ENCODE peak calls at places on chromosome 13, in five cellular contexts. F, K, W, N and E are unnamed samples.
A peak's percentile ranks its signal among the peaks of the same experiment; 100 is the strongest.

GRCh38 chr13:47564041-47564440 is 437.0 kb downstream of the SUCLA2 start:
- DNase-seq in F (no peak), K (no peak), W (no peak), N (no peak), E (no peak)

GRCh38 chr13:94708031-94708571 is 4.2 kb downstream of the SOX21 start:
- DNase-seq in F (no peak), K (no peak), W (no peak), N (no peak), E (no peak)

GRCh38 chr13:41139296-41139966 is 6.8 kb upstream of the KBTBD6 start:
- DNase-seq in F (peak; percentile 11), K (no peak), W (no peak), N (no peak), E (no peak)

GRCh38 chr13:43291289-43292055 is 268.1 kb downstream of the DNAJC15 start:
- DNase-seq in F (peak; percentile 27), K (no peak), W (no peak), N (no peak), E (no peak)

GRCh38 chr13:19985219-19985556 is 26.7 kb downstream of the ZMYM2 start:
- DNase-seq in F (no peak), K (no peak), W (no peak), N (no peak), E (no peak)

GRCh38 chr13:45654633-45655349 is 39.3 kb upstream of the ERICH6B start:
- DNase-seq in F (no peak), K (no peak), W (no peak), N (no peak), E (no peak)

GRCh38 chr13:48154671-48155070 is 59.8 kb upstream of the MED4 start:
- DNase-seq in F (no peak), K (no peak), W (no peak), N (no peak), E (no peak)

GRCh38 chr13:44653261-44653660 is 77.1 kb upstream of the TSC22D1 start:
- DNase-seq in F (no peak), K (no peak), W (no peak), N (no peak), E (no peak)

GRCh38 chr13:91398413-91399188 is at the start of gene GPC5:
- DNase-seq in F (peak; percentile 55), K (peak; percentile 69), W (peak; percentile 82), N (no peak), E (peak; percentile 87)

GRCh38 chr13:31437975-31438374 is 238.2 kb downstream of the B3GLCT start:
- DNase-seq in F (no peak), K (no peak), W (no peak), N (no peak), E (no peak)

GRCh38 chr13:74273591-74273990 is 139.4 kb upstream of the KLF12 start:
- DNase-seq in F (no peak), K (no peak), W (no peak), N (no peak), E (no peak)

GRCh38 chr13:107992542-107992941 is 222.8 kb downstream of the LIG4 start:
- DNase-seq in F (no peak), K (no peak), W (no peak), N (no peak), E (no peak)

GRCh38 chr13:44300895-44301638 is 72.6 kb upstream of the SERP2 start:
- DNase-seq in F (peak; percentile 98), K (no peak), W (no peak), N (no peak), E (peak; percentile 62)

GRCh38 chr13:114151031-114151430 is 18.6 kb upstream of the RASA3 start:
- DNase-seq in F (no peak), K (no peak), W (no peak), N (no peak), E (no peak)

GRCh38 chr13:84684048-84684662 is 801.9 kb upstream of the SLITRK1 start:
- DNase-seq in F (no peak), K (no peak), W (no peak), N (no peak), E (no peak)

GRCh38 chr13:45412274-45413049 is 5.7 kb downstream of the SLC25A30 start:
- DNase-seq in F (no peak), K (no peak), W (no peak), N (no peak), E (peak; percentile 16)

GRCh38 chr13:104987621-104988020 is 1547.8 kb downstream of the EFNB2 start:
- DNase-seq in F (no peak), K (no peak), W (no peak), N (no peak), E (no peak)

GRCh38 chr13:61908906-61909305 is 493.3 kb upstream of the PCDH20 start:
- DNase-seq in F (no peak), K (no peak), W (no peak), N (no peak), E (no peak)

GRCh38 chr13:113648218-113648615 is 9.8 kb downstream of the ATP4B start:
- DNase-seq in F (no peak), K (no peak), W (no peak), N (no peak), E (no peak)

GRCh38 chr13:28268800-28269223 is 130.5 kb downstream of the PAN3 start:
- DNase-seq in F (no peak), K (no peak), W (no peak), N (no peak), E (no peak)

GRCh38 chr13:98838776-98839175 is 86.3 kb upstream of the SLC15A1 start:
- DNase-seq in F (no peak), K (no peak), W (no peak), N (no peak), E (no peak)

GRCh38 chr13:52454459-52454824 is 836 bp upstream of the CKAP2 start:
- DNase-seq in F (no peak), K (no peak), W (peak; percentile 45), N (no peak), E (no peak)

GRCh38 chr13:31835932-31836331 is 96.6 kb downstream of the RXFP2 start:
- DNase-seq in F (peak; percentile 13), K (no peak), W (no peak), N (no peak), E (no peak)

GRCh38 chr13:113272791-113273190 is 24.2 kb upstream of the LAMP1 start:
- DNase-seq in F (no peak), K (no peak), W (no peak), N (no peak), E (no peak)

GRCh38 chr13:104592127-104592526 is 1525.9 kb upstream of the SLC10A2 start:
- DNase-seq in F (peak; percentile 96), K (no peak), W (no peak), N (no peak), E (no peak)

GRCh38 chr13:99018418-99019180 is 40.7 kb upstream of the DOCK9 start:
- DNase-seq in F (peak; percentile 23), K (no peak), W (no peak), N (no peak), E (no peak)

GRCh38 chr13:98478134-98479129 is 98.5 kb downstream of the STK24 start:
- DNase-seq in F (peak; percentile 74), K (no peak), W (no peak), N (no peak), E (no peak)

GRCh38 chr13:46982856-46983582 is 86.2 kb upstream of the HTR2A start:
- DNase-seq in F (no peak), K (no peak), W (no peak), N (no peak), E (no peak)

GRCh38 chr13:29583073-29583785 is 12.3 kb downstream of the SLC7A1 start:
- DNase-seq in F (peak; percentile 90), K (no peak), W (peak; percentile 67), N (no peak), E (no peak)

GRCh38 chr13:42895781-42896180 is 96.3 kb downstream of the EPSTI1 start:
- DNase-seq in F (no peak), K (no peak), W (no peak), N (no peak), E (no peak)

GRCh38 chr13:48110930-48111721 is 16.2 kb upstream of the MED4 start:
- DNase-seq in F (no peak), K (no peak), W (no peak), N (no peak), E (no peak)

GRCh38 chr13:65090191-65090590 is 2139.9 kb downstream of the PCDH9 start:
- DNase-seq in F (no peak), K (no peak), W (no peak), N (no peak), E (no peak)

GRCh38 chr13:58619396-58620113 is 988.0 kb downstream of the PCDH17 start:
- DNase-seq in F (no peak), K (no peak), W (no peak), N (no peak), E (no peak)

GRCh38 chr13:20945952-20946383 is 43.4 kb upstream of the XPO4 start:
- DNase-seq in F (no peak), K (no peak), W (peak; percentile 18), N (no peak), E (no peak)

GRCh38 chr13:112744306-112745021 is 54.6 kb downstream of the ATP11A start:
- DNase-seq in F (peak; percentile 63), K (no peak), W (no peak), N (no peak), E (no peak)